ENCODE peak calls at places on chromosomes 3 and 15, in eight cellular contexts. One of them, this sample, is unnamed.

GRCh38 chr15:33618300-33618699 is 307.5 kb downstream of the RYR3 start:
- DNase-seq in fibroblast of pulmonary artery: peak
- DNase-seq in GM13977: no peak
- DNase-seq in BJ: no peak
- DNase-seq in breast epithelium: no peak
- DNase-seq in BE2C: no peak
- DNase-seq in OCI-LY7: no peak
- DNase-seq in pancreas: no peak
- DNase-seq in this sample: no peak

GRCh38 chr3:53842436-53843194 is 3.6 kb downstream of the CHDH start:
- DNase-seq in pancreas: peak
- DNase-seq in fibroblast of pulmonary artery: peak
- DNase-seq in BE2C: no peak
- DNase-seq in OCI-LY7: no peak
- DNase-seq in GM13977: peak
- DNase-seq in BJ: no peak
- DNase-seq in breast epithelium: peak
- DNase-seq in this sample: no peak

GRCh38 chr3:191316876-191317603 is 12.2 kb upstream of the CCDC50 start:
- DNase-seq in fibroblast of pulmonary artery: no peak
- DNase-seq in pancreas: peak
- DNase-seq in BJ: no peak
- DNase-seq in BE2C: peak
- DNase-seq in breast epithelium: no peak
- DNase-seq in OCI-LY7: no peak
- DNase-seq in GM13977: no peak
- DNase-seq in this sample: no peak

GRCh38 chr15:65008989-65009388 is 19.3 kb upstream of the SPG21 start:
- DNase-seq in OCI-LY7: peak
- DNase-seq in fibroblast of pulmonary artery: no peak
- DNase-seq in breast epithelium: no peak
- DNase-seq in BJ: no peak
- DNase-seq in pancreas: no peak
- DNase-seq in GM13977: no peak
- DNase-seq in BE2C: no peak
- DNase-seq in this sample: no peak

GRCh38 chr3:99863588-99863987 is 45.9 kb downstream of the CMSS1 start:
- DNase-seq in fibroblast of pulmonary artery: no peak
- DNase-seq in breast epithelium: no peak
- DNase-seq in OCI-LY7: no peak
- DNase-seq in GM13977: no peak
- DNase-seq in BE2C: no peak
- DNase-seq in pancreas: no peak
- DNase-seq in BJ: no peak
- DNase-seq in this sample: no peak

GRCh38 chr3:59313365-59313764 is 263.5 kb upstream of the CFAP20DC start:
- DNase-seq in pancreas: peak
- DNase-seq in OCI-LY7: peak
- DNase-seq in BJ: no peak
- DNase-seq in GM13977: peak
- DNase-seq in BE2C: peak
- DNase-seq in breast epithelium: peak
- DNase-seq in fibroblast of pulmonary artery: peak
- DNase-seq in this sample: peak

GRCh38 chr3:29195055-29195454 is 85.8 kb upstream of the RBMS3 start:
- DNase-seq in BJ: no peak
- DNase-seq in OCI-LY7: no peak
- DNase-seq in BE2C: no peak
- DNase-seq in GM13977: no peak
- DNase-seq in fibroblast of pulmonary artery: no peak
- DNase-seq in pancreas: no peak
- DNase-seq in breast epithelium: no peak
- DNase-seq in this sample: no peak

GRCh38 chr3:72665701-72666443 is 182.4 kb downstream of the SHQ1 start:
- DNase-seq in BE2C: peak
- DNase-seq in GM13977: peak
- DNase-seq in breast epithelium: peak
- DNase-seq in OCI-LY7: peak
- DNase-seq in BJ: no peak
- DNase-seq in fibroblast of pulmonary artery: peak
- DNase-seq in pancreas: no peak
- DNase-seq in this sample: peak

GRCh38 chr15:89361451-89362202 is 27.0 kb upstream of the POLG start:
- DNase-seq in BE2C: peak
- DNase-seq in BJ: no peak
- DNase-seq in fibroblast of pulmonary artery: peak
- DNase-seq in breast epithelium: peak
- DNase-seq in GM13977: peak
- DNase-seq in OCI-LY7: no peak
- DNase-seq in pancreas: peak
- DNase-seq in this sample: peak

GRCh38 chr3:11288786-11289637 is 16.8 kb downstream of the ATG7 start:
- DNase-seq in breast epithelium: no peak
- DNase-seq in GM13977: peak
- DNase-seq in BJ: peak
- DNase-seq in OCI-LY7: no peak
- DNase-seq in fibroblast of pulmonary artery: peak
- DNase-seq in BE2C: no peak
- DNase-seq in pancreas: no peak
- DNase-seq in this sample: peak

GRCh38 chr15:35038655-35039534 is 46.2 kb downstream of the NANOGP8 start:
- DNase-seq in BJ: peak
- DNase-seq in fibroblast of pulmonary artery: peak
- DNase-seq in BE2C: no peak
- DNase-seq in OCI-LY7: no peak
- DNase-seq in GM13977: no peak
- DNase-seq in breast epithelium: no peak
- DNase-seq in pancreas: no peak
- DNase-seq in this sample: no peak

GRCh38 chr3:124526601-124527000 is 203.7 kb upstream of the UMPS start:
- DNase-seq in GM13977: no peak
- DNase-seq in fibroblast of pulmonary artery: no peak
- DNase-seq in BE2C: no peak
- DNase-seq in breast epithelium: no peak
- DNase-seq in BJ: no peak
- DNase-seq in OCI-LY7: no peak
- DNase-seq in pancreas: no peak
- DNase-seq in this sample: no peak

GRCh38 chr3:46520531-46520930 is 22.8 kb downstream of the RTP3 start:
- DNase-seq in fibroblast of pulmonary artery: no peak
- DNase-seq in breast epithelium: no peak
- DNase-seq in BE2C: no peak
- DNase-seq in BJ: no peak
- DNase-seq in pancreas: no peak
- DNase-seq in GM13977: no peak
- DNase-seq in OCI-LY7: no peak
- DNase-seq in this sample: no peak

GRCh38 chr3:75101329-75102147 is 487.1 kb upstream of the CNTN3 start:
- DNase-seq in pancreas: no peak
- DNase-seq in GM13977: no peak
- DNase-seq in BE2C: no peak
- DNase-seq in fibroblast of pulmonary artery: no peak
- DNase-seq in BJ: no peak
- DNase-seq in breast epithelium: no peak
- DNase-seq in OCI-LY7: no peak
- DNase-seq in this sample: no peak

GRCh38 chr3:95508124-95508523 is 1306.3 kb upstream of the EPHA6 start:
- DNase-seq in OCI-LY7: no peak
- DNase-seq in fibroblast of pulmonary artery: no peak
- DNase-seq in GM13977: peak
- DNase-seq in BE2C: no peak
- DNase-seq in pancreas: no peak
- DNase-seq in BJ: no peak
- DNase-seq in breast epithelium: no peak
- DNase-seq in this sample: no peak

GRCh38 chr3:136544532-136544931 is 207.6 kb downstream of the STAG1 start:
- DNase-seq in OCI-LY7: no peak
- DNase-seq in BE2C: no peak
- DNase-seq in fibroblast of pulmonary artery: peak
- DNase-seq in breast epithelium: no peak
- DNase-seq in pancreas: no peak
- DNase-seq in BJ: no peak
- DNase-seq in GM13977: no peak
- DNase-seq in this sample: no peak

GRCh38 chr3:52185837-52186236 is 12.1 kb upstream of the ALAS1 start:
- DNase-seq in breast epithelium: no peak
- DNase-seq in pancreas: no peak
- DNase-seq in OCI-LY7: no peak
- DNase-seq in BJ: no peak
- DNase-seq in fibroblast of pulmonary artery: no peak
- DNase-seq in GM13977: no peak
- DNase-seq in BE2C: no peak
- DNase-seq in this sample: no peak

GRCh38 chr3:19046440-19046839 is 101.9 kb upstream of the KCNH8 start:
- DNase-seq in fibroblast of pulmonary artery: peak
- DNase-seq in BJ: no peak
- DNase-seq in breast epithelium: no peak
- DNase-seq in OCI-LY7: peak
- DNase-seq in BE2C: no peak
- DNase-seq in pancreas: no peak
- DNase-seq in GM13977: no peak
- DNase-seq in this sample: no peak

GRCh38 chr15:64938192-64938591 is 26.5 kb downstream of the ANKDD1A start:
- DNase-seq in BE2C: no peak
- DNase-seq in breast epithelium: no peak
- DNase-seq in OCI-LY7: peak
- DNase-seq in fibroblast of pulmonary artery: peak
- DNase-seq in GM13977: no peak
- DNase-seq in BJ: no peak
- DNase-seq in pancreas: no peak
- DNase-seq in this sample: no peak

GRCh38 chr15:46525984-46526725 is 891.3 kb downstream of the SQOR start:
- DNase-seq in breast epithelium: no peak
- DNase-seq in pancreas: no peak
- DNase-seq in GM13977: no peak
- DNase-seq in BJ: no peak
- DNase-seq in OCI-LY7: no peak
- DNase-seq in BE2C: no peak
- DNase-seq in fibroblast of pulmonary artery: no peak
- DNase-seq in this sample: no peak

GRCh38 chr3:15495461-15496340 is 25.8 kb downstream of the COLQ start:
- DNase-seq in BE2C: no peak
- DNase-seq in fibroblast of pulmonary artery: no peak
- DNase-seq in OCI-LY7: no peak
- DNase-seq in GM13977: no peak
- DNase-seq in breast epithelium: no peak
- DNase-seq in pancreas: no peak
- DNase-seq in BJ: no peak
- DNase-seq in this sample: no peak

GRCh38 chr3:30277494-30277893 is 328.9 kb upstream of the TGFBR2 start:
- DNase-seq in pancreas: no peak
- DNase-seq in OCI-LY7: no peak
- DNase-seq in BJ: no peak
- DNase-seq in breast epithelium: no peak
- DNase-seq in GM13977: no peak
- DNase-seq in BE2C: no peak
- DNase-seq in fibroblast of pulmonary artery: no peak
- DNase-seq in this sample: no peak

GRCh38 chr3:122890077-122890484 is 95.2 kb downstream of the SLC49A4 start:
- DNase-seq in fibroblast of pulmonary artery: peak
- DNase-seq in OCI-LY7: peak
- DNase-seq in GM13977: peak
- DNase-seq in breast epithelium: no peak
- DNase-seq in BE2C: peak
- DNase-seq in pancreas: no peak
- DNase-seq in BJ: no peak
- DNase-seq in this sample: peak
- TF ChIP-seq CTCF in fibroblast of pulmonary artery: no peak
- TF ChIP-seq CTCF in OCI-LY7: no peak
- TF ChIP-seq CTCF in GM13977: no peak
- TF ChIP-seq CTCF in breast epithelium: no peak
- TF ChIP-seq CTCF in BE2C: no peak
- TF ChIP-seq CTCF in pancreas: no peak
- TF ChIP-seq CTCF in BJ: no peak
- TF ChIP-seq CTCF in this sample: no peak

GRCh38 chr15:67164811-67165652 is 89.4 kb downstream of the AAGAB start:
- DNase-seq in GM13977: no peak
- DNase-seq in pancreas: no peak
- DNase-seq in breast epithelium: no peak
- DNase-seq in BE2C: no peak
- DNase-seq in OCI-LY7: no peak
- DNase-seq in BJ: no peak
- DNase-seq in fibroblast of pulmonary artery: peak
- DNase-seq in this sample: no peak
- TF ChIP-seq CTCF in GM13977: no peak
- TF ChIP-seq CTCF in pancreas: no peak
- TF ChIP-seq CTCF in breast epithelium: no peak
- TF ChIP-seq CTCF in BE2C: no peak
- TF ChIP-seq CTCF in OCI-LY7: no peak
- TF ChIP-seq CTCF in BJ: no peak
- TF ChIP-seq CTCF in fibroblast of pulmonary artery: peak
- TF ChIP-seq CTCF in this sample: no peak

GRCh38 chr15:40823572-40824343 is 4.8 kb downstream of the PPP1R14D start:
- DNase-seq in BJ: no peak
- DNase-seq in fibroblast of pulmonary artery: no peak
- DNase-seq in BE2C: no peak
- DNase-seq in pancreas: no peak
- DNase-seq in breast epithelium: no peak
- DNase-seq in GM13977: no peak
- DNase-seq in OCI-LY7: no peak
- DNase-seq in this sample: no peak
- TF ChIP-seq CTCF in BJ: no peak
- TF ChIP-seq CTCF in fibroblast of pulmonary artery: no peak
- TF ChIP-seq CTCF in BE2C: no peak
- TF ChIP-seq CTCF in pancreas: no peak
- TF ChIP-seq CTCF in breast epithelium: no peak
- TF ChIP-seq CTCF in GM13977: no peak
- TF ChIP-seq CTCF in OCI-LY7: no peak
- TF ChIP-seq CTCF in this sample: no peak

GRCh38 chr3:36674816-36675215 is 89.5 kb downstream of the DCLK3 start:
- DNase-seq in breast epithelium: no peak
- DNase-seq in BJ: no peak
- DNase-seq in GM13977: no peak
- DNase-seq in BE2C: no peak
- DNase-seq in pancreas: no peak
- DNase-seq in OCI-LY7: no peak
- DNase-seq in fibroblast of pulmonary artery: no peak
- DNase-seq in this sample: no peak

GRCh38 chr3:36678216-36679013 is 85.9 kb downstream of the DCLK3 start:
- DNase-seq in pancreas: no peak
- DNase-seq in OCI-LY7: no peak
- DNase-seq in GM13977: no peak
- DNase-seq in fibroblast of pulmonary artery: peak
- DNase-seq in BE2C: no peak
- DNase-seq in BJ: no peak
- DNase-seq in breast epithelium: no peak
- DNase-seq in this sample: no peak

GRCh38 chr3:36679384-36680200 is 84.8 kb downstream of the DCLK3 start:
- DNase-seq in fibroblast of pulmonary artery: peak
- DNase-seq in pancreas: no peak
- DNase-seq in breast epithelium: no peak
- DNase-seq in OCI-LY7: no peak
- DNase-seq in BE2C: no peak
- DNase-seq in GM13977: no peak
- DNase-seq in BJ: peak
- DNase-seq in this sample: no peak

GRCh38 chr3:36681867-36682266 is 82.5 kb downstream of the DCLK3 start:
- DNase-seq in BJ: no peak
- DNase-seq in OCI-LY7: peak
- DNase-seq in breast epithelium: no peak
- DNase-seq in fibroblast of pulmonary artery: no peak
- DNase-seq in BE2C: no peak
- DNase-seq in pancreas: no peak
- DNase-seq in GM13977: no peak
- DNase-seq in this sample: no peak

GRCh38 chr3:36677331-36678007 is 86.9 kb downstream of the DCLK3 start:
- DNase-seq in OCI-LY7: no peak
- DNase-seq in fibroblast of pulmonary artery: peak
- DNase-seq in breast epithelium: no peak
- DNase-seq in GM13977: no peak
- DNase-seq in BJ: peak
- DNase-seq in BE2C: no peak
- DNase-seq in pancreas: no peak
- DNase-seq in this sample: no peak
- TF ChIP-seq CTCF in OCI-LY7: no peak
- TF ChIP-seq CTCF in fibroblast of pulmonary artery: no peak
- TF ChIP-seq CTCF in breast epithelium: no peak
- TF ChIP-seq CTCF in GM13977: no peak
- TF ChIP-seq CTCF in BJ: peak
- TF ChIP-seq CTCF in BE2C: no peak
- TF ChIP-seq CTCF in pancreas: no peak
- TF ChIP-seq CTCF in this sample: no peak